ENCODE peak calls at places on chromosomes 3 and 15, in nine cellular contexts. A, L, B, T, J, V, R, G and E are unnamed samples.

GRCh38 chr3:132253262-132253878 is 63.8 kb upstream of the ACP3 start:
- DNase-seq in A (peak; percentile 56), L (peak; percentile 23), B (peak; percentile 45), T (peak; percentile 43), J (peak; percentile 56), V (peak; percentile 41), R (no peak), G (peak; percentile 54), E (peak; percentile 83)

GRCh38 chr3:169137076-169137475 is 526.4 kb downstream of the MECOM start:
- DNase-seq in A (no peak), L (no peak), B (no peak), T (no peak), J (no peak), V (no peak), R (no peak), G (no peak), E (no peak)

GRCh38 chr3:115148142-115148790 is 1.2 kb upstream of the ZBTB20 start:
- DNase-seq in A (no peak), L (no peak), B (no peak), T (no peak), J (no peak), V (no peak), R (no peak), G (no peak), E (no peak)

GRCh38 chr15:85047271-85047948 is 65.8 kb downstream of the PDE8A start:
- DNase-seq in A (no peak), L (peak; percentile 94), B (no peak), T (peak; percentile 95), J (no peak), V (peak; percentile 70), R (no peak), G (peak; percentile 72), E (peak; percentile 21)

GRCh38 chr3:46505953-46506352 is 8.2 kb downstream of the RTP3 start:
- DNase-seq in A (no peak), L (no peak), B (no peak), T (no peak), J (no peak), V (no peak), R (no peak), G (no peak), E (no peak)

GRCh38 chr15:100002787-100003536 is 269.7 kb upstream of the LYSMD4 start:
- DNase-seq in A (no peak), L (no peak), B (no peak), T (no peak), J (no peak), V (no peak), R (no peak), G (no peak), E (no peak)

GRCh38 chr3:142925140-142925539 is 36.3 kb upstream of the PCOLCE2 start:
- DNase-seq in A (no peak), L (no peak), B (no peak), T (no peak), J (no peak), V (no peak), R (no peak), G (no peak), E (no peak)

GRCh38 chr3:113287818-113288648 is 76.7 kb downstream of the BOC start:
- DNase-seq in A (peak; percentile 57), L (peak; percentile 58), B (peak; percentile 72), T (peak; percentile 43), J (peak; percentile 31), V (peak; percentile 87), R (no peak), G (peak; percentile 63), E (peak; percentile 81)

GRCh38 chr3:131804565-131805133 is 230.2 kb downstream of the CPNE4 start:
- DNase-seq in A (no peak), L (no peak), B (no peak), T (no peak), J (no peak), V (no peak), R (no peak), G (peak; percentile 2), E (no peak)

GRCh38 chr3:102447272-102447671 is 12.5 kb downstream of the ZPLD1 start:
- DNase-seq in A (no peak), L (no peak), B (no peak), T (no peak), J (no peak), V (no peak), R (no peak), G (no peak), E (no peak)

GRCh38 chr3:48187579-48188265 is 495 bp downstream of the CDC25A start:
- DNase-seq in A (no peak), L (no peak), B (peak; percentile 74), T (no peak), J (no peak), V (no peak), R (no peak), G (peak; percentile 31), E (peak; percentile 39)

GRCh38 chr3:139564290-139564861 is 24.8 kb upstream of the RBP1 start:
- DNase-seq in A (peak; percentile 8), L (no peak), B (peak; percentile 56), T (no peak), J (peak; percentile 13), V (no peak), R (no peak), G (peak; percentile 13), E (peak; percentile 69)

DNA sequence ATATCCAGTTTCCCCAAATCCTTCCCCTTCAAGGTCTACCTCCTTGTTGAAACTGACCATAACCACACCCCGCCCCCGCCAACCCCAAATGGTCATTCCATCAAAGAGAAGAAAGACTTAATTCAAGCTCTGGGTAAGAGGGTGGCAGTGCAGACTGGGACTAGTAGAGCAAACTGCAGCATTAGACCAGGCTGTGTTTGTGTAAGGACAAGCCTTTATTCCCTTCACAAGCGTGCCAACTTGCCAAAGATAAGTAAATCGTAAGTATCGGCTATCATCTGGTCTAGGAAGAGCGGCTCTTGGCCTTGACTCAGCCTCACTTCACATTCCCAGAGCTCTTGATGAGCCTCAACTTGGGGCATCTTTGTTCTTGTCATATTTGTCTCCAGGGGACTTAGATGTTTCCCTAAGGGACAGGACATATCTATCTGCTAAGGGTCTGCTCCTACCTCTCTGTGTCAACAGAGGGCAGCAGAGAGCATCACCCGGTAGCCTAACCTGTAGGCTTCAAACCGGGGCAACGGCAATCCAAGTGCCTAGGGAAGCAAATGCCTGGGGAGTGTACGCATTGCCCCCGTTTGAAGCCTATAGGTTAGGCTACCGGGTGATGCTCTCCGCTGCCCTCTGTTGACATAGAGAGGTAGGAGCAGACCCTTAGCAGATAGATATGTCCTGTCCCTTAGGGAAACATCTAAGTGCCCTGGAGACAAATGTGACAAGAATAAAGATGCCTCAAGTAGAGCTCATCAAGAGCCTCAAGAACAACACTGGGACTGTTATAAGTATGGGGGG is 8.9 kb upstream of the MAP3K13 start:
- DNase-seq in A (peak; percentile 92), L (peak; percentile 41), B (peak; percentile 73), T (peak; percentile 86), J (peak; percentile 88), V (no peak), R (peak; percentile 75), G (peak; percentile 87), E (peak; percentile 98)
- TF ChIP-seq REST in A (no peak), L (no peak), B (no peak), T (no peak), J (no peak), V (no peak), R (no peak), G (no peak), E (no peak)

GRCh38 chr15:67776600-67776999 is 48.7 kb upstream of the SKOR1 start:
- DNase-seq in A (no peak), L (no peak), B (no peak), T (no peak), J (no peak), V (no peak), R (no peak), G (no peak), E (no peak)
- TF ChIP-seq REST in A (no peak), L (no peak), B (no peak), T (no peak), J (no peak), V (no peak), R (no peak), G (no peak), E (no peak)

GRCh38 chr15:58506064-58506490 is 74.3 kb downstream of the LIPC start:
- DNase-seq in A (no peak), L (no peak), B (no peak), T (no peak), J (no peak), V (no peak), R (no peak), G (no peak), E (no peak)

GRCh38 chr15:58504674-58505234 is 73.0 kb downstream of the LIPC start:
- DNase-seq in A (no peak), L (no peak), B (no peak), T (no peak), J (no peak), V (no peak), R (peak; percentile 39), G (no peak), E (no peak)

GRCh38 chr15:58506787-58507671 is 75.2 kb downstream of the LIPC start:
- DNase-seq in A (no peak), L (no peak), B (no peak), T (no peak), J (peak; percentile 78), V (no peak), R (no peak), G (no peak), E (peak; percentile 26)

GRCh38 chr15:58503139-58504027 is 71.6 kb downstream of the LIPC start:
- DNase-seq in A (no peak), L (no peak), B (no peak), T (no peak), J (no peak), V (no peak), R (no peak), G (no peak), E (no peak)

GRCh38 chr15:58505581-58505980 is 73.8 kb downstream of the LIPC start:
- DNase-seq in A (no peak), L (no peak), B (no peak), T (no peak), J (no peak), V (no peak), R (no peak), G (peak; percentile 37), E (no peak)
- TF ChIP-seq REST in A (no peak), L (no peak), B (no peak), T (no peak), J (no peak), V (no peak), R (no peak), G (no peak), E (no peak)

GRCh38 chr3:52195823-52196331 is 2.1 kb upstream of the ALAS1 start:
- DNase-seq in A (no peak), L (no peak), B (no peak), T (peak; percentile 61), J (peak; percentile 78), V (no peak), R (no peak), G (no peak), E (no peak)

GRCh38 chr3:52195297-52195597 is 2.7 kb upstream of the ALAS1 start:
- DNase-seq in A (no peak), L (no peak), B (no peak), T (no peak), J (no peak), V (no peak), R (no peak), G (no peak), E (no peak)

GRCh38 chr3:52197842-52198625 is at the start of gene ALAS1:
- DNase-seq in A (peak; percentile 65), L (peak; percentile 78), B (peak; percentile 99), T (peak; percentile 82), J (peak; percentile 91), V (peak; percentile 33), R (peak; percentile 72), G (peak; percentile 93), E (peak; percentile 94)

GRCh38 chr3:52197499-52197841 is 490 bp upstream of the ALAS1 start:
- DNase-seq in A (no peak), L (no peak), B (no peak), T (no peak), J (no peak), V (no peak), R (no peak), G (no peak), E (no peak)

GRCh38 chr3:52196977-52197376 is 983 bp upstream of the ALAS1 start:
- DNase-seq in A (no peak), L (no peak), B (no peak), T (no peak), J (no peak), V (no peak), R (no peak), G (no peak), E (no peak)
- TF ChIP-seq REST in A (no peak), L (no peak), B (no peak), T (no peak), J (no peak), V (no peak), R (no peak), G (no peak), E (no peak)